ENCODE peak calls at places on chromosomes 3 and 15, in four cellular contexts. One of them, this sample, is unnamed.
A peak's percentile ranks its signal among the peaks of the same experiment; 100 is the strongest.

GRCh38 chr3:149971403-149972075 is 844 bp upstream of the PFN2 start:
- DNase-seq in neural crest cell: no peak
- DNase-seq in NCI-H446: peak; percentile 84
- DNase-seq in NCI-H1092 treated with DMSO at 0.1 percent for 48 hours: peak; percentile 92
- DNase-seq in this sample: no peak

GRCh38 chr15:29969587-29970401 is 113.0 kb upstream of the GOLGA8J start:
- DNase-seq in neural crest cell: no peak
- DNase-seq in NCI-H446: no peak
- DNase-seq in NCI-H1092 treated with DMSO at 0.1 percent for 48 hours: no peak
- DNase-seq in this sample: no peak

GRCh38 chr15:88476635-88477038 is 9.1 kb downstream of the MRPS11 start:
- DNase-seq in NCI-H446: peak; percentile 37
- DNase-seq in NCI-H1092 treated with DMSO at 0.1 percent for 48 hours: peak; percentile 55
- DNase-seq in neural crest cell: peak; percentile 18
- DNase-seq in this sample: no peak

GRCh38 chr15:58444658-58445332 is 13.0 kb downstream of the LIPC start:
- DNase-seq in neural crest cell: no peak
- DNase-seq in NCI-H446: no peak
- DNase-seq in NCI-H1092 treated with DMSO at 0.1 percent for 48 hours: no peak
- DNase-seq in this sample: no peak

GRCh38 chr3:65030847-65031463 is 343.2 kb upstream of the ADAMTS9 start:
- DNase-seq in NCI-H1092 treated with DMSO at 0.1 percent for 48 hours: no peak
- DNase-seq in NCI-H446: no peak
- DNase-seq in neural crest cell: no peak
- DNase-seq in this sample: peak; percentile 72

GRCh38 chr15:58423858-58424608 is 7.8 kb upstream of the LIPC start:
- DNase-seq in NCI-H446: no peak
- DNase-seq in NCI-H1092 treated with DMSO at 0.1 percent for 48 hours: no peak
- DNase-seq in neural crest cell: no peak
- DNase-seq in this sample: no peak

GRCh38 chr3:184154909-184155643 is at the start of gene DVL3:
- DNase-seq in NCI-H1092 treated with DMSO at 0.1 percent for 48 hours: peak; percentile 61
- DNase-seq in NCI-H446: no peak
- DNase-seq in neural crest cell: peak; percentile 41
- DNase-seq in this sample: no peak

GRCh38 chr3:62621171-62621570 is 247.8 kb upstream of the FEZF2 start:
- DNase-seq in neural crest cell: no peak
- DNase-seq in NCI-H446: no peak
- DNase-seq in NCI-H1092 treated with DMSO at 0.1 percent for 48 hours: no peak
- DNase-seq in this sample: no peak

GRCh38 chr3:117688583-117688982 is 979.0 kb downstream of the TUSC7 start:
- DNase-seq in neural crest cell: no peak
- DNase-seq in NCI-H1092 treated with DMSO at 0.1 percent for 48 hours: peak; percentile 95
- DNase-seq in NCI-H446: peak; percentile 41
- DNase-seq in this sample: no peak

GRCh38 chr15:79811406-79812405 is 85.1 kb downstream of the MTHFS start:
- DNase-seq in neural crest cell: no peak
- DNase-seq in NCI-H1092 treated with DMSO at 0.1 percent for 48 hours: peak; percentile 61
- DNase-seq in NCI-H446: peak; percentile 82
- DNase-seq in this sample: peak; percentile 15

GRCh38 chr3:3923619-3924018 is 124.4 kb downstream of the LRRN1 start:
- DNase-seq in NCI-H446: no peak
- DNase-seq in NCI-H1092 treated with DMSO at 0.1 percent for 48 hours: no peak
- DNase-seq in neural crest cell: no peak
- DNase-seq in this sample: no peak

GRCh38 chr3:127134466-127134865 is 58.5 kb upstream of the PRR23E start:
- DNase-seq in neural crest cell: no peak
- DNase-seq in NCI-H446: no peak
- DNase-seq in NCI-H1092 treated with DMSO at 0.1 percent for 48 hours: no peak
- DNase-seq in this sample: no peak

GRCh38 chr3:68997887-68998286 is 15.6 kb downstream of the EOGT start:
- DNase-seq in NCI-H446: no peak
- DNase-seq in neural crest cell: no peak
- DNase-seq in NCI-H1092 treated with DMSO at 0.1 percent for 48 hours: no peak
- DNase-seq in this sample: no peak

GRCh38 chr3:127044996-127045395 is 62.1 kb downstream of the PLXNA1 start:
- DNase-seq in NCI-H1092 treated with DMSO at 0.1 percent for 48 hours: peak; percentile 21
- DNase-seq in neural crest cell: no peak
- DNase-seq in NCI-H446: no peak
- DNase-seq in this sample: no peak

GRCh38 chr3:86563358-86563970 is 427.5 kb downstream of the VGLL3 start:
- DNase-seq in NCI-H446: no peak
- DNase-seq in neural crest cell: no peak
- DNase-seq in NCI-H1092 treated with DMSO at 0.1 percent for 48 hours: peak; percentile 59
- DNase-seq in this sample: peak; percentile 19

GRCh38 chr3:47005212-47006144 is 26.0 kb downstream of the NBEAL2 start:
- DNase-seq in neural crest cell: no peak
- DNase-seq in NCI-H446: no peak
- DNase-seq in NCI-H1092 treated with DMSO at 0.1 percent for 48 hours: no peak
- DNase-seq in this sample: no peak

GRCh38 chr3:181564222-181564621 is 147.5 kb upstream of the SOX2 start:
- DNase-seq in NCI-H446: no peak
- DNase-seq in NCI-H1092 treated with DMSO at 0.1 percent for 48 hours: no peak
- DNase-seq in neural crest cell: no peak
- DNase-seq in this sample: no peak

GRCh38 chr3:15535757-15536156 is 14.3 kb upstream of the COLQ start:
- DNase-seq in neural crest cell: no peak
- DNase-seq in NCI-H1092 treated with DMSO at 0.1 percent for 48 hours: no peak
- DNase-seq in NCI-H446: no peak
- DNase-seq in this sample: no peak

GRCh38 chr3:127672429-127673190 is at the start of gene ABTB1:
- DNase-seq in NCI-H1092 treated with DMSO at 0.1 percent for 48 hours: peak; percentile 52
- DNase-seq in neural crest cell: peak; percentile 71
- DNase-seq in NCI-H446: peak; percentile 43
- DNase-seq in this sample: no peak

GRCh38 chr15:52329980-52330379 is 34.4 kb upstream of the MYO5C start:
- DNase-seq in NCI-H1092 treated with DMSO at 0.1 percent for 48 hours: no peak
- DNase-seq in NCI-H446: no peak
- DNase-seq in neural crest cell: no peak
- DNase-seq in this sample: no peak

GRCh38 chr3:99625643-99626414 is 12.6 kb upstream of the COL8A1 start:
- DNase-seq in NCI-H1092 treated with DMSO at 0.1 percent for 48 hours: no peak
- DNase-seq in NCI-H446: no peak
- DNase-seq in neural crest cell: no peak
- DNase-seq in this sample: peak; percentile 83

GRCh38 chr3:70550723-70551319 is 238.4 kb upstream of the MDFIC2 start:
- DNase-seq in neural crest cell: peak; percentile 40
- DNase-seq in NCI-H1092 treated with DMSO at 0.1 percent for 48 hours: peak; percentile 21
- DNase-seq in NCI-H446: peak; percentile 10
- DNase-seq in this sample: peak; percentile 40

This sample was measured in HFF-Myc.